ENCODE peak calls at places on chromosomes 7 and 10, in six cellular contexts. K is kidney epithelial cell, I is heart right ventricle, N is esophagus squamous epithelium, D is left lung, F is breast epithelium. R is an unnamed sample.
A peak's percentile ranks its signal among the peaks of the same experiment; 100 is the strongest.

GRCh38 chr10:66176772-66177171 is 749.1 kb upstream of the LRRTM3 start:
- DNase-seq in I (no peak), N (no peak), F (no peak), D (no peak), K (no peak), R (no peak)

GRCh38 chr10:14617850-14618249 is 156.8 kb downstream of the FAM107B start:
- DNase-seq in K (no peak), F (no peak), N (no peak), D (no peak), I (no peak), R (no peak)

GRCh38 chr7:101435461-101436225 is 73.0 kb downstream of the COL26A1 start:
- DNase-seq in D (no peak), K (no peak), N (no peak), F (no peak), I (no peak), R (no peak)

GRCh38 chr10:123016228-123016627 is 7.4 kb downstream of the ACADSB start:
- DNase-seq in N (no peak), F (no peak), I (no peak), K (no peak), D (no peak), R (no peak)

GRCh38 chr7:18475488-18475887 is 20.1 kb upstream of the HDAC9 start:
- DNase-seq in I (no peak), K (no peak), N (no peak), F (no peak), D (no peak), R (no peak)

GRCh38 chr7:56051053-56051338 is 248 bp downstream of the PSPH start:
- DNase-seq in D (no peak), N (no peak), F (no peak), K (no peak), I (no peak), R (no peak)

GRCh38 chr10:102157224-102157623 is 5.0 kb downstream of the NOLC1 start:
- DNase-seq in N (no peak), I (no peak), F (no peak), D (no peak), K (no peak), R (no peak)

GRCh38 chr7:148383651-148384050 is 206.9 kb upstream of the C7orf33 start:
- DNase-seq in N (no peak), K (no peak), I (no peak), F (no peak), D (no peak), R (no peak)

GRCh38 chr10:2978111-2978510 is 89.2 kb upstream of the PFKP start:
- DNase-seq in D (no peak), F (no peak), K (no peak), I (no peak), N (no peak), R (no peak)

GRCh38 chr10:29522038-29522855 is 112.5 kb downstream of the SVIL start:
- DNase-seq in K (no peak), I (no peak), N (no peak), D (no peak), F (no peak), R (no peak)

GRCh38 chr7:13551503-13551902 is 438.0 kb downstream of the ETV1 start:
- DNase-seq in D (no peak), K (no peak), F (no peak), N (no peak), I (no peak), R (no peak)

GRCh38 chr7:51292596-51292995 is 24.0 kb downstream of the COBL start:
- DNase-seq in I (no peak), N (no peak), F (no peak), D (no peak), K (no peak), R (no peak)

GRCh38 chr10:113045155-113046055 is 95.4 kb downstream of the TCF7L2 start:
- DNase-seq in I (no peak), D (no peak), K (peak; percentile 81), N (no peak), F (no peak), R (no peak)

GRCh38 chr7:133011746-133012145 is 70.1 kb downstream of the CHCHD3 start:
- DNase-seq in I (no peak), F (no peak), N (no peak), K (no peak), D (no peak), R (no peak)

GRCh38 chr10:28842321-28842720 is 165.0 kb downstream of the BAMBI start:
- DNase-seq in N (no peak), K (peak; percentile 49), I (no peak), F (no peak), D (no peak), R (no peak)

GRCh38 chr10:44993226-44993921 is 7.3 kb upstream of the ZNF22 start:
- DNase-seq in I (peak; percentile 14), N (no peak), D (no peak), F (no peak), K (no peak), R (no peak)

GRCh38 chr10:109427421-109427820 is 495.9 kb downstream of the XPNPEP1 start:
- DNase-seq in N (no peak), I (no peak), D (no peak), F (no peak), K (no peak), R (no peak)
- TF ChIP-seq CTCF in N (no peak), I (no peak), D (no peak), F (no peak), K (no peak), R (no peak)

GRCh38 chr7:25319707-25320106 is 91.4 kb upstream of the NPVF start:
- DNase-seq in N (no peak), F (no peak), I (no peak), D (no peak), K (no peak), R (no peak)

GRCh38 chr7:25321424-25321823 is 93.1 kb upstream of the NPVF start:
- DNase-seq in I (no peak), F (no peak), N (no peak), K (no peak), D (no peak), R (no peak)

GRCh38 chr7:25316366-25316765 is 88.1 kb upstream of the NPVF start:
- DNase-seq in N (no peak), I (no peak), K (no peak), F (no peak), D (no peak), R (no peak)

GRCh38 chr7:25314729-25315267 is 86.5 kb upstream of the NPVF start:
- DNase-seq in I (no peak), F (no peak), D (no peak), K (no peak), N (no peak), R (no peak)

GRCh38 chr7:25318077-25318476 is 89.8 kb upstream of the NPVF start:
- DNase-seq in K (no peak), F (no peak), D (no peak), N (no peak), I (no peak), R (no peak)
- TF ChIP-seq CTCF in K (no peak), F (no peak), D (no peak), N (no peak), I (no peak), R (no peak)

GRCh38 chr10:50987934-50988333 is 86.4 kb upstream of the PRKG1 start:
- DNase-seq in F (no peak), K (no peak), D (no peak), N (no peak), I (no peak), R (no peak)

GRCh38 chr10:50990568-50991495 is 83.5 kb upstream of the PRKG1 start:
- DNase-seq in F (no peak), I (peak; percentile 49), D (peak; percentile 67), N (no peak), K (peak; percentile 34), R (no peak)

GRCh38 chr10:50991496-50992355 is 82.6 kb upstream of the PRKG1 start:
- DNase-seq in I (peak; percentile 71), N (no peak), D (peak; percentile 61), K (no peak), F (no peak), R (no peak)

GRCh38 chr10:50992356-50992866 is 81.9 kb upstream of the PRKG1 start:
- DNase-seq in F (no peak), D (no peak), K (no peak), N (no peak), I (no peak), R (no peak)

GRCh38 chr10:50988792-50989191 is 85.5 kb upstream of the PRKG1 start:
- DNase-seq in K (no peak), I (no peak), F (no peak), D (no peak), N (no peak), R (no peak)
- TF ChIP-seq CTCF in K (peak; percentile 43), I (no peak), F (peak; percentile 33), D (no peak), N (peak; percentile 40), R (no peak)

DNA sequence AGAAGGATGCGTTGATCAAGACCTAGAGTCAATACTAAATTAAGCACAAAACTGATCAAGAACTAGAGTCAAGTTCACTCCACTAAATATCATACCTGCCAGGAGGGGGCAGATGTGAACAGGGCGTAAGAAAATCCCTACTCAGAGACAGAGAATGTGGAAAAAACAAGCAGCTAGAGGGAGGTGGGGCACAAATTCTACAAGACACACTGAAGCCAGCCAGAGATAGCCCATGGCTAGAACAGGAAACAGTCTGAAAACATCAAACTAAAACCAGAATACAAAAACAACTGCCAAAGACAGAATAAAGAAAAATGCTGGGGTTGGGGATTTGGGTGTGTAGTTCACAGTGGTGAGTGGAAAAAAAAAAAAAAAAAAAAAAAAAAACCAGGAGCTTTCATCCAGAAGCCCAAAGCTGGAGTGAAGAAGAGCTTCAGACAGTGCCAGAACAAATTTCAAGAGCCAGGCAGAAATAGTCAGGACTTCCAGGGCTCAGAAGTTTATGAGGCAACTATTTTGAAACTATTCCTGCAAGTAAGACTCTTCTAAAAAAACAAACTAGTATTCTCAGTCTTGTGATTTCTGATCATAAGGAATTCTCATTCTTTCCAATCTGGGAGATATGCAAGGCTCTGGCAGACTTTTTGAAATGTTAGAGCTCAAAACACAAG is 118.3 kb downstream of the CCDC71L start:
- DNase-seq in D (no peak), I (no peak), N (no peak), F (peak; percentile 63), K (peak; percentile 66), R (no peak)
- TF ChIP-seq CTCF in D (peak; percentile 43), I (peak; percentile 33), N (peak; percentile 71), F (peak; percentile 83), K (peak; percentile 64), R (no peak)

GRCh38 chr7:117384693-117385092 is 42.6 kb downstream of the ASZ1 start:
- DNase-seq in D (no peak), K (no peak), I (no peak), F (no peak), N (no peak), R (no peak)

GRCh38 chr7:117385340-117386124 is 41.8 kb downstream of the ASZ1 start:
- DNase-seq in F (no peak), D (no peak), N (no peak), I (no peak), K (no peak), R (no peak)

GRCh38 chr7:117383826-117384225 is 43.5 kb downstream of the ASZ1 start:
- DNase-seq in N (no peak), I (no peak), K (no peak), F (no peak), D (no peak), R (no peak)

GRCh38 chr7:117386125-117386709 is 41.1 kb downstream of the ASZ1 start:
- DNase-seq in D (no peak), F (no peak), K (no peak), I (no peak), N (no peak), R (no peak)

GRCh38 chr7:117381357-117381756 is 45.9 kb downstream of the ASZ1 start:
- DNase-seq in F (no peak), D (no peak), N (no peak), I (no peak), K (no peak), R (no peak)
- TF ChIP-seq CTCF in F (no peak), D (no peak), N (no peak), I (no peak), K (no peak), R (no peak)

R was measured in omental fat pad.